ENCODE peak calls at places on chromosomes 4 and X, in five cellular contexts. K is choroid plexus epithelial cell, Y is GM06990, D is IMR-90, E is A549. R is an unnamed sample.

GRCh38 chr4:184392748-184393334 is 81.5 kb downstream of the IRF2 start:
- DNase-seq in K (no peak), Y (no peak), D (no peak), E (no peak), R (no peak)

GRCh38 chrX:101530944-101531343 is 19.4 kb upstream of the ARMCX1 start:
- DNase-seq in K (no peak), Y (no peak), D (no peak), E (no peak), R (no peak)

GRCh38 chr4:186554890-186555827 is at the start of gene MTNR1A:
- DNase-seq in K (peak; percentile 13), Y (no peak), D (no peak), E (peak; percentile 19), R (no peak)

GRCh38 chr4:153205028-153205648 is 895 bp downstream of the TRIM2 start:
- DNase-seq in K (no peak), Y (peak; percentile 22), D (no peak), E (no peak), R (no peak)

GRCh38 chr4:3484057-3484973 is 21.2 kb downstream of the DOK7 start:
- DNase-seq in K (no peak), Y (peak; percentile 41), D (no peak), E (peak; percentile 23), R (no peak)

GRCh38 chrX:40154229-40154852 is 56.6 kb upstream of the BCOR start:
- DNase-seq in K (peak; percentile 45), Y (no peak), D (no peak), E (peak; percentile 53), R (no peak)

GRCh38 chr4:74608151-74608949 is 163.4 kb downstream of the AREG start:
- DNase-seq in K (peak; percentile 52), Y (no peak), D (peak; percentile 61), E (peak; percentile 41), R (no peak)

GRCh38 chr4:155376387-155377268 is at the start of gene MAP9:
- DNase-seq in K (peak; percentile 98), Y (peak; percentile 94), D (peak; percentile 93), E (peak; percentile 70), R (peak; percentile 87)

GRCh38 chrX:11703855-11704254 is 38.1 kb upstream of the ARHGAP6 start:
- DNase-seq in K (no peak), Y (no peak), D (no peak), E (no peak), R (no peak)

GRCh38 chrX:111254896-111255693 is 15.2 kb downstream of the CAPN6 start:
- DNase-seq in K (peak; percentile 0), Y (no peak), D (no peak), E (no peak), R (no peak)

GRCh38 chr4:47835489-47835888 is 2.4 kb downstream of the CORIN start:
- DNase-seq in K (peak; percentile 79), Y (no peak), D (peak; percentile 29), E (no peak), R (no peak)

GRCh38 chr4:836003-836511 is 10.1 kb upstream of the CPLX1 start:
- DNase-seq in K (no peak), Y (no peak), D (no peak), E (no peak), R (no peak)

GRCh38 chr4:156321203-156321602 is 367.5 kb upstream of the CTSO start:
- DNase-seq in K (peak; percentile 93), Y (no peak), D (peak; percentile 94), E (no peak), R (peak; percentile 59)

GRCh38 chr4:7781361-7781760 is 158.3 kb downstream of the AFAP1 start:
- DNase-seq in K (peak; percentile 77), Y (no peak), D (peak; percentile 71), E (no peak), R (no peak)

GRCh38 chrX:129525162-129525561 is 1.9 kb upstream of the SMARCA1 start:
- DNase-seq in K (no peak), Y (no peak), D (no peak), E (no peak), R (no peak)

GRCh38 chrX:10350991-10351390 is 194.2 kb downstream of the CLCN4 start:
- DNase-seq in K (no peak), Y (no peak), D (peak; percentile 41), E (no peak), R (no peak)

GRCh38 chr4:59655996-59656395 is 1544.1 kb upstream of the ADGRL3 start:
- DNase-seq in K (no peak), Y (no peak), D (no peak), E (no peak), R (no peak)

GRCh38 chr4:37439809-37440518 is 195.4 kb downstream of the NWD2 start:
- DNase-seq in K (no peak), Y (no peak), D (no peak), E (no peak), R (no peak)

GRCh38 chr4:150242820-150243458 is 164.7 kb downstream of the DCLK2 start:
- DNase-seq in K (peak; percentile 65), Y (no peak), D (peak; percentile 60), E (peak; percentile 19), R (no peak)

GRCh38 chr4:121951570-121952110 is at the start of gene TRPC3:
- DNase-seq in K (peak; percentile 16), Y (peak; percentile 34), D (peak; percentile 25), E (no peak), R (no peak)

GRCh38 chrX:121132675-121133074 is 85.3 kb downstream of the GLUD2 start:
- DNase-seq in K (no peak), Y (no peak), D (no peak), E (no peak), R (no peak)

DNA sequence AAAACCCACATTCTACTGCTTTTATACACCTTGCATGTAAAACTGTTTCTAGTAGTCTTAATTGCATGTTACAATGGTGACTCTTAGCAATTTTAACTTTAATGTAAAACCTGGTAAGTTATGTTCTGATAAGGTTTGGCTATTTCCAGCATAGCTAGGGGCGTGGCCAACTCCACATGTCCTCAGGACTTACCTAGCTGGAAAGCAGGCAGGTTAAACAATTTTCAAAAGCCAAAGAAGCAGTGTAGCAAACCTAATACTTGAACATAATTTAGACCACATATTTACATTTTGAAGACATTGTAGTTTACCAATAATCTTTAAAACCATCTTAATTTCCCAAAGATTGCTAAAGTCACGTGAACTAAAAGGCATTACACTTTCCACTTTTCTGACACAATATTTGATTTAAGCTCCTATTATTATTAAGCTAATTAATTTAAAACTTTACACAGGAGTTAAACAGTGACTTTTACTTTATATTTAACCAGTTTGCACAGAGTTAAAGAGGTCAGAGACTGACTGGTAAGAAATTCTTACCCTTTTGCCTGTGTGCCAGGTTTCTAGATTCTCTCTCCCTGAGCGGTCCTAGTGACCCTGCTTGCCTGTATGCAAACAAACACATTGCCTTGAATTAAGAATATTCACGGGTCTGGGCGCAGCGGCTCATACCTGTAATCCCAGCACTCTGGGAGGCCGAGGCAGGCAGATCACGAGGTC is 88.2 kb downstream of the GLUD2 start:
- DNase-seq in K (no peak), Y (no peak), D (no peak), E (no peak), R (no peak)
- H3K4me3 ChIP-seq in K (no peak overlapping the region), Y (no peak overlapping the region), D (no peak overlapping the region), E (no peak overlapping the region), R (no peak overlapping the region)

DNA sequence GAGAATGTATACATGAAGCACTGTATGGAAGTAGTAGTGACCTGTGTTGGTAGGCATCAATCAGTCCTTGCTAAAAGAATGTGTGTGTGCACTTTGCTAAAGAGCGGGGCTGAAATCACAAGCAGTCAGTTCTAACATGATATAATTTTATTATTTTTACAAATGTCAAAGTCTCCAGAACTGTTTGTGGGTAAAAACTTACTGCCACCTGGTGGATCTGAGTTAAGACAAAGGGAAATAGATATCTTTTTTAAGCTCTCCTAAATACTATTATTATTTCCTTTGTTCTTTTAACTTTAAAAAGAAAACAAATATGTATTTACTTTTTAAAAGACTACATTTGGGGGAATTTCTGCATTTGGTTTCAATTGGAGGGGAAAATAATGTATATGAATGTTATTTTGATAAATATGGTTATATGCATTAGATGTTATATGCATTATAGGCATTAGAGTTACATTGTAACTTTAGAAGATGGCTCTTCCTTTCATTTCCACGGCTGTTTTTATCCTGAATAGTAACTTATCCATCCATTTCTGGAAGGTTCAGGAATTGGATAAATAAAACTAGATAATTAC is 7.8 kb upstream of the CLOCK start:
- DNase-seq in K (peak; percentile 84), Y (no peak), D (peak; percentile 71), E (peak; percentile 11), R (no peak)
- TF ChIP-seq CTCF in K (peak; percentile 62), Y (peak; percentile 40), D (peak; percentile 72), E (peak; percentile 47), R (peak; percentile 25)

DNA sequence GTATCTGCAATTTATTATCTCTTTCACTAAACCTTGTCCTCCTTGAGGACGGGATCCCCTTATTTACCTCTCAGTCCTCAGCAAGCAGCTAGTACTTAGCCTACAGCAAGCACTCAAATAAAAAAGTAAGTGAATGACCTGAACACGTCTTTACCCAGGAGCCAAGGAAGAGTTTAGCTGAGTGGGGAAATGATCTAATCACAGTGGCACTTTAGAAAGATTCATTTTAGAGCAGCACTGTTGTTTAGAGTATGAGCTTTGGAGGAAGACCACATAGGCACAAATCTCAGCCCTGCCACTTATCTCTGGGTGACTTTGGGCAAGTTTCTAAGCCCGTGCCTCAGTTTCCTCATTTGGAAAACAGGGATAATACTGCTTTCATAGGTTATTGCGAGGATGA is 2.7 kb downstream of the FAM120C start:
- DNase-seq in K (peak; percentile 44), Y (no peak), D (peak; percentile 58), E (no peak), R (no peak)
- H3K4me3 ChIP-seq in K (peak overlapping the region; percentile 30), Y (peak overlapping the region; percentile 78), D (peak overlapping the region; percentile 93), E (peak overlapping the region; percentile 91), R (peak overlapping the region; percentile 54)

DNA sequence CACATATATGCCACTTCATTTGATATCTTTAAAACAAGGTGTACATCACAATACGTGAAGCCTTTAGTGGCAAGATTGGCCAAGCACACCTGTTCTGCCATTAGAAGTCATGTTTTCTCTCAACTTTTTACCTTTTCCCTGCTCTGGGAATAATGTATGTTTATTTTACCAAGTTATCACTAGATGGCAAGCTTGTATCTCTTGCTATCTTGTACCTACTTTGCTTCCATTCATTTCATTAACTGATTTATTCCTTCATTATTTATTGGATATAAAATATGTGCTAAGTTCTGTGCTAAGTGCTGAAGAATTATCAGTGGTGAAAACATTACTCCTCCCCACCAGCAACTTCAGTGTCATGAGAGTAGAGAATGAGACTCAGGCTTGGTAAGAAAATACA is 245.5 kb downstream of the ANK2 start:
- DNase-seq in K (peak; percentile 5), Y (no peak), D (no peak), E (no peak), R (no peak)
- TF ChIP-seq CTCF in K (no peak), Y (no peak), D (peak; percentile 29), E (peak; percentile 13), R (no peak)

R was measured in astrocyte of the cerebellum.